ENCODE peak calls at places on chromosome 18, in five cellular contexts. One of them, this sample, is unnamed.

GRCh38 chr18:76857476-76857875 is 35.1 kb downstream of the ZNF236 start:
- DNase-seq in omental fat pad: no peak
- DNase-seq in nucleus accumbens: no peak
- DNase-seq in astrocyte of the hippocampus: no peak
- DNase-seq in stimulated activated CD8-positive, alpha-beta memory T cell treated with anti-CD3 and anti-CD28 coated beads, Interleukin-7, amount 100 ng/mL, for 4 hours: no peak
- DNase-seq in this sample: no peak

GRCh38 chr18:31634331-31634713 is 42.6 kb downstream of the TTR start:
- DNase-seq in omental fat pad: no peak
- DNase-seq in astrocyte of the hippocampus: no peak
- DNase-seq in nucleus accumbens: no peak
- DNase-seq in stimulated activated CD8-positive, alpha-beta memory T cell treated with anti-CD3 and anti-CD28 coated beads, Interleukin-7, amount 100 ng/mL, for 4 hours: no peak
- DNase-seq in this sample: no peak

GRCh38 chr18:75210274-75211001 is at the start of gene TSHZ1:
- DNase-seq in nucleus accumbens: no peak
- DNase-seq in astrocyte of the hippocampus: peak; percentile 86
- DNase-seq in stimulated activated CD8-positive, alpha-beta memory T cell treated with anti-CD3 and anti-CD28 coated beads, Interleukin-7, amount 100 ng/mL, for 4 hours: peak; percentile 43
- DNase-seq in omental fat pad: no peak
- DNase-seq in this sample: no peak

GRCh38 chr18:3450358-3451107 is 561 bp downstream of the TGIF1 start:
- DNase-seq in nucleus accumbens: peak; percentile 42
- DNase-seq in stimulated activated CD8-positive, alpha-beta memory T cell treated with anti-CD3 and anti-CD28 coated beads, Interleukin-7, amount 100 ng/mL, for 4 hours: peak; percentile 56
- DNase-seq in omental fat pad: no peak
- DNase-seq in astrocyte of the hippocampus: peak; percentile 86
- DNase-seq in this sample: peak; percentile 87

GRCh38 chr18:11047817-11048216 is 101.6 kb downstream of the PIEZO2 start:
- DNase-seq in stimulated activated CD8-positive, alpha-beta memory T cell treated with anti-CD3 and anti-CD28 coated beads, Interleukin-7, amount 100 ng/mL, for 4 hours: no peak
- DNase-seq in nucleus accumbens: no peak
- DNase-seq in astrocyte of the hippocampus: no peak
- DNase-seq in omental fat pad: no peak
- DNase-seq in this sample: no peak

GRCh38 chr18:21704603-21705364 is at the start of gene ABHD3:
- DNase-seq in omental fat pad: peak; percentile 59
- DNase-seq in stimulated activated CD8-positive, alpha-beta memory T cell treated with anti-CD3 and anti-CD28 coated beads, Interleukin-7, amount 100 ng/mL, for 4 hours: peak; percentile 83
- DNase-seq in astrocyte of the hippocampus: peak; percentile 97
- DNase-seq in nucleus accumbens: peak; percentile 63
- DNase-seq in this sample: peak; percentile 94

GRCh38 chr18:28288784-28289183 is 111.9 kb upstream of the CDH2 start:
- DNase-seq in astrocyte of the hippocampus: no peak
- DNase-seq in nucleus accumbens: no peak
- DNase-seq in stimulated activated CD8-positive, alpha-beta memory T cell treated with anti-CD3 and anti-CD28 coated beads, Interleukin-7, amount 100 ng/mL, for 4 hours: no peak
- DNase-seq in omental fat pad: no peak
- DNase-seq in this sample: no peak

GRCh38 chr18:57727952-57728807 is 74.9 kb downstream of the ATP8B1 start:
- DNase-seq in stimulated activated CD8-positive, alpha-beta memory T cell treated with anti-CD3 and anti-CD28 coated beads, Interleukin-7, amount 100 ng/mL, for 4 hours: no peak
- DNase-seq in astrocyte of the hippocampus: peak; percentile 42
- DNase-seq in omental fat pad: no peak
- DNase-seq in nucleus accumbens: no peak
- DNase-seq in this sample: no peak

GRCh38 chr18:12076424-12077140 is 17.1 kb upstream of the ANKRD62 start:
- DNase-seq in astrocyte of the hippocampus: peak; percentile 72
- DNase-seq in stimulated activated CD8-positive, alpha-beta memory T cell treated with anti-CD3 and anti-CD28 coated beads, Interleukin-7, amount 100 ng/mL, for 4 hours: no peak
- DNase-seq in omental fat pad: no peak
- DNase-seq in nucleus accumbens: no peak
- DNase-seq in this sample: no peak

GRCh38 chr18:58315739-58316215 is 271.8 kb downstream of the NEDD4L start:
- DNase-seq in astrocyte of the hippocampus: peak; percentile 29
- DNase-seq in stimulated activated CD8-positive, alpha-beta memory T cell treated with anti-CD3 and anti-CD28 coated beads, Interleukin-7, amount 100 ng/mL, for 4 hours: no peak
- DNase-seq in omental fat pad: no peak
- DNase-seq in nucleus accumbens: no peak
- DNase-seq in this sample: no peak

GRCh38 chr18:5963267-5963666 is 67.9 kb upstream of the TMEM200C start:
- DNase-seq in nucleus accumbens: no peak
- DNase-seq in astrocyte of the hippocampus: no peak
- DNase-seq in omental fat pad: no peak
- DNase-seq in stimulated activated CD8-positive, alpha-beta memory T cell treated with anti-CD3 and anti-CD28 coated beads, Interleukin-7, amount 100 ng/mL, for 4 hours: no peak
- DNase-seq in this sample: no peak

GRCh38 chr18:79203017-79203605 is 133.9 kb downstream of the ATP9B start:
- DNase-seq in nucleus accumbens: no peak
- DNase-seq in omental fat pad: no peak
- DNase-seq in stimulated activated CD8-positive, alpha-beta memory T cell treated with anti-CD3 and anti-CD28 coated beads, Interleukin-7, amount 100 ng/mL, for 4 hours: peak; percentile 43
- DNase-seq in astrocyte of the hippocampus: peak; percentile 41
- DNase-seq in this sample: no peak

GRCh38 chr18:12048827-12049175 is 44.8 kb upstream of the ANKRD62 start:
- DNase-seq in astrocyte of the hippocampus: peak; percentile 57
- DNase-seq in omental fat pad: no peak
- DNase-seq in stimulated activated CD8-positive, alpha-beta memory T cell treated with anti-CD3 and anti-CD28 coated beads, Interleukin-7, amount 100 ng/mL, for 4 hours: no peak
- DNase-seq in nucleus accumbens: no peak
- DNase-seq in this sample: no peak

GRCh38 chr18:58847383-58848071 is 17.1 kb upstream of the ZNF532 start:
- DNase-seq in omental fat pad: no peak
- DNase-seq in astrocyte of the hippocampus: peak; percentile 81
- DNase-seq in nucleus accumbens: no peak
- DNase-seq in stimulated activated CD8-positive, alpha-beta memory T cell treated with anti-CD3 and anti-CD28 coated beads, Interleukin-7, amount 100 ng/mL, for 4 hours: no peak
- DNase-seq in this sample: no peak

GRCh38 chr18:45793295-45793965 is 32.0 kb upstream of the SIGLEC15 start:
- DNase-seq in astrocyte of the hippocampus: peak; percentile 56
- DNase-seq in stimulated activated CD8-positive, alpha-beta memory T cell treated with anti-CD3 and anti-CD28 coated beads, Interleukin-7, amount 100 ng/mL, for 4 hours: no peak
- DNase-seq in nucleus accumbens: no peak
- DNase-seq in omental fat pad: no peak
- DNase-seq in this sample: peak; percentile 35

GRCh38 chr18:37438417-37439180 is 127.0 kb downstream of the CELF4 start:
- DNase-seq in omental fat pad: no peak
- DNase-seq in nucleus accumbens: no peak
- DNase-seq in astrocyte of the hippocampus: no peak
- DNase-seq in stimulated activated CD8-positive, alpha-beta memory T cell treated with anti-CD3 and anti-CD28 coated beads, Interleukin-7, amount 100 ng/mL, for 4 hours: no peak
- DNase-seq in this sample: no peak

GRCh38 chr18:79747156-79747845 is 50.4 kb upstream of the KCNG2 start:
- DNase-seq in stimulated activated CD8-positive, alpha-beta memory T cell treated with anti-CD3 and anti-CD28 coated beads, Interleukin-7, amount 100 ng/mL, for 4 hours: no peak
- DNase-seq in nucleus accumbens: no peak
- DNase-seq in omental fat pad: no peak
- DNase-seq in astrocyte of the hippocampus: no peak
- DNase-seq in this sample: no peak

GRCh38 chr18:69872661-69873060 is 75.0 kb downstream of the CD226 start:
- DNase-seq in nucleus accumbens: no peak
- DNase-seq in stimulated activated CD8-positive, alpha-beta memory T cell treated with anti-CD3 and anti-CD28 coated beads, Interleukin-7, amount 100 ng/mL, for 4 hours: no peak
- DNase-seq in astrocyte of the hippocampus: no peak
- DNase-seq in omental fat pad: no peak
- DNase-seq in this sample: no peak

GRCh38 chr18:50986360-50987087 is 18.7 kb downstream of the ELAC1 start:
- DNase-seq in stimulated activated CD8-positive, alpha-beta memory T cell treated with anti-CD3 and anti-CD28 coated beads, Interleukin-7, amount 100 ng/mL, for 4 hours: no peak
- DNase-seq in omental fat pad: no peak
- DNase-seq in nucleus accumbens: no peak
- DNase-seq in astrocyte of the hippocampus: peak; percentile 38
- DNase-seq in this sample: no peak

GRCh38 chr18:79798346-79798998 is 734 bp downstream of the KCNG2 start:
- DNase-seq in stimulated activated CD8-positive, alpha-beta memory T cell treated with anti-CD3 and anti-CD28 coated beads, Interleukin-7, amount 100 ng/mL, for 4 hours: no peak
- DNase-seq in astrocyte of the hippocampus: no peak
- DNase-seq in omental fat pad: no peak
- DNase-seq in nucleus accumbens: no peak
- DNase-seq in this sample: no peak

GRCh38 chr18:41395695-41396094 is 559.3 kb upstream of the PIK3C3 start:
- DNase-seq in stimulated activated CD8-positive, alpha-beta memory T cell treated with anti-CD3 and anti-CD28 coated beads, Interleukin-7, amount 100 ng/mL, for 4 hours: no peak
- DNase-seq in astrocyte of the hippocampus: no peak
- DNase-seq in omental fat pad: no peak
- DNase-seq in nucleus accumbens: no peak
- DNase-seq in this sample: no peak

GRCh38 chr18:79283341-79283879 is 112.3 kb upstream of the NFATC1 start:
- DNase-seq in nucleus accumbens: no peak
- DNase-seq in omental fat pad: no peak
- DNase-seq in stimulated activated CD8-positive, alpha-beta memory T cell treated with anti-CD3 and anti-CD28 coated beads, Interleukin-7, amount 100 ng/mL, for 4 hours: no peak
- DNase-seq in astrocyte of the hippocampus: no peak
- DNase-seq in this sample: no peak